ENCODE peak calls at places on chromosome 2, in ten cellular contexts. C is AG09309; Y is NCI-H774; I is activated CD8-positive, alpha-beta memory T cell treated with anti-CD3 and anti-CD28 coated beads, Interleukin-2, amount 50 U/mL, for 4 hours; K is HEK293T; M is omental fat pad; H is tibial artery; F is activated CD4-positive, alpha-beta T cell treated with anti-CD3 and anti-CD28 coated beads, Interleukin-2, amount 50 U/mL, for 24 hours; Z is 8988T; B is GM04503. L is an unnamed sample.

GRCh38 chr2:228040995-228041394 is 140.5 kb downstream of the SPHKAP start:
- DNase-seq in K (no peak), M (no peak), B (no peak), I (no peak), H (no peak), Y (no peak), C (no peak), F (no peak), Z (no peak), L (no peak)

GRCh38 chr2:70717431-70718038 is 50.5 kb downstream of the ADD2 start:
- DNase-seq in C (no peak), B (no peak), I (no peak), K (no peak), Z (no peak), Y (no peak), H (no peak), F (no peak), M (no peak), L (no peak)

GRCh38 chr2:207558106-207558505 is 28.3 kb downstream of the CREB1 start:
- DNase-seq in I (no peak), F (no peak), C (peak; percentile 95), Y (no peak), Z (no peak), K (no peak), H (no peak), B (peak; percentile 64), M (no peak), L (peak; percentile 61)

GRCh38 chr2:85790499-85790898 is 36.7 kb downstream of the ATOH8 start:
- DNase-seq in Z (no peak), F (no peak), M (no peak), I (no peak), H (no peak), K (no peak), C (no peak), Y (no peak), B (no peak), L (no peak)

GRCh38 chr2:55048514-55048924 is 1.7 kb downstream of the RTN4 start:
- DNase-seq in I (no peak), Z (no peak), Y (no peak), C (no peak), H (no peak), M (no peak), F (no peak), K (peak; percentile 23), B (no peak), L (no peak)

GRCh38 chr2:207676827-207677354 is 34.5 kb upstream of the CCNYL1 start:
- DNase-seq in M (no peak), F (no peak), H (no peak), K (no peak), I (no peak), C (peak; percentile 64), Z (no peak), Y (no peak), B (no peak), L (peak; percentile 49)

GRCh38 chr2:107729456-107729855 is 97.2 kb upstream of the RGPD4 start:
- DNase-seq in Y (no peak), C (no peak), F (no peak), Z (no peak), B (no peak), K (no peak), I (no peak), H (no peak), M (no peak), L (no peak)

GRCh38 chr2:11985817-11986566 is 239.6 kb downstream of the LPIN1 start:
- DNase-seq in F (no peak), H (no peak), K (no peak), Y (no peak), B (no peak), Z (no peak), C (no peak), M (no peak), I (no peak), L (no peak)

GRCh38 chr2:43484323-43484930 is 111.4 kb downstream of the THADA start:
- DNase-seq in K (peak; percentile 14), F (no peak), I (no peak), C (peak; percentile 57), Y (peak; percentile 52), B (no peak), M (no peak), Z (no peak), H (no peak), L (no peak)

GRCh38 chr2:55771612-55772011 is 78.0 kb upstream of the PNPT1 start:
- DNase-seq in I (no peak), K (no peak), B (no peak), H (no peak), Z (no peak), Y (peak; percentile 38), C (no peak), M (no peak), F (no peak), L (peak; percentile 27)

GRCh38 chr2:60796573-60797509 is 40.8 kb downstream of the PAPOLG start:
- DNase-seq in Z (no peak), F (no peak), H (no peak), K (no peak), B (no peak), M (no peak), Y (no peak), C (no peak), I (no peak), L (no peak)

GRCh38 chr2:101823347-101823791 is 125.9 kb downstream of the MAP4K4 start:
- DNase-seq in I (peak; percentile 67), K (peak; percentile 61), C (no peak), M (no peak), F (peak; percentile 13), B (no peak), H (peak; percentile 62), Y (no peak), Z (no peak), L (no peak)

GRCh38 chr2:234378440-234378839 is 118.4 kb downstream of the ARL4C start:
- DNase-seq in C (peak; percentile 67), M (no peak), K (no peak), H (no peak), F (no peak), Z (no peak), B (no peak), I (no peak), Y (no peak), L (no peak)

GRCh38 chr2:175855236-175855635 is 146.8 kb downstream of the LNPK start:
- DNase-seq in C (no peak), Z (no peak), B (no peak), M (no peak), I (no peak), F (no peak), Y (no peak), H (no peak), K (no peak), L (no peak)

GRCh38 chr2:157339965-157340655 is 14.5 kb upstream of the ERMN start:
- DNase-seq in I (no peak), Y (no peak), H (no peak), K (no peak), B (peak; percentile 11), C (no peak), M (no peak), F (no peak), Z (no peak), L (no peak)

GRCh38 chr2:95349568-95350319 is 52.6 kb downstream of the KCNIP3 start:
- DNase-seq in C (no peak), Y (no peak), H (peak; percentile 12), B (no peak), I (no peak), M (no peak), Z (no peak), F (no peak), K (no peak), L (no peak)

GRCh38 chr2:10014418-10015190 is 28.7 kb upstream of the KLF11 start:
- DNase-seq in M (no peak), B (no peak), C (no peak), Y (no peak), K (no peak), H (no peak), F (no peak), Z (no peak), I (no peak), L (no peak)

GRCh38 chr2:98333922-98334321 is 12.3 kb upstream of the CNGA3 start:
- DNase-seq in B (no peak), Z (no peak), F (no peak), Y (no peak), M (no peak), C (no peak), K (no peak), H (no peak), I (no peak), L (no peak)

GRCh38 chr2:1499033-1499795 is 86.0 kb downstream of the TPO start:
- DNase-seq in M (no peak), I (no peak), C (no peak), H (no peak), B (no peak), Y (no peak), Z (no peak), K (no peak), F (no peak), L (no peak)

GRCh38 chr2:127105656-127106456 is 1.1 kb downstream of the BIN1 start:
- DNase-seq in B (no peak), Z (peak; percentile 69), K (peak; percentile 43), F (no peak), I (no peak), M (peak; percentile 23), H (no peak), Y (no peak), C (no peak), L (no peak)

GRCh38 chr2:218290316-218291261 is 1.7 kb downstream of the TMBIM1 start:
- DNase-seq in F (no peak), B (no peak), Y (no peak), H (no peak), K (no peak), C (no peak), I (peak; percentile 47), Z (no peak), M (no peak), L (no peak)

GRCh38 chr2:237161239-237161638 is 75.5 kb downstream of the COPS8 start:
- DNase-seq in B (no peak), Y (no peak), Z (no peak), H (peak; percentile 86), M (no peak), F (no peak), I (no peak), K (no peak), C (no peak), L (no peak)

GRCh38 chr2:197278804-197279763 is 31.5 kb downstream of the ANKRD44 start:
- DNase-seq in F (no peak), Y (no peak), Z (no peak), B (no peak), K (no peak), H (no peak), C (no peak), M (no peak), I (no peak), L (no peak)

GRCh38 chr2:75041791-75042231 is 83.4 kb downstream of the POLE4 start:
- DNase-seq in Z (no peak), Y (no peak), C (no peak), K (no peak), B (no peak), F (no peak), H (no peak), M (no peak), I (no peak), L (no peak)

GRCh38 chr2:72145658-72146329 is 1.9 kb downstream of the CYP26B1 start:
- DNase-seq in Y (no peak), H (no peak), M (no peak), Z (no peak), B (no peak), C (no peak), F (no peak), K (no peak), I (no peak), L (no peak)

GRCh38 chr2:26333286-26333685 is 12.7 kb upstream of the SELENOI start:
- DNase-seq in K (no peak), I (no peak), M (no peak), C (no peak), Z (no peak), B (no peak), H (no peak), F (no peak), Y (no peak), L (no peak)

GRCh38 chr2:28809927-28810326 is 707 bp upstream of the SPDYA start:
- DNase-seq in F (no peak), K (no peak), B (no peak), H (no peak), M (no peak), Z (no peak), Y (no peak), I (no peak), C (no peak), L (no peak)

GRCh38 chr2:124836415-124836814 is 811.3 kb downstream of the CNTNAP5 start:
- DNase-seq in I (no peak), C (peak; percentile 52), B (peak; percentile 29), H (no peak), Y (no peak), Z (no peak), M (no peak), F (no peak), K (no peak), L (peak; percentile 5)

L was measured in AG09319.